ENCODE peak calls at places on chromosomes 1 and 21, in four cellular contexts. B, J, L and I are unnamed samples.

GRCh38 chr1:1217621-1218523 is 3.9 kb upstream of the TNFRSF4 start:
- DNase-seq in B (no peak), J (no peak), L (no peak), I (no peak)

GRCh38 chr1:77219166-77219887 is at the start of gene PIGK:
- DNase-seq in B (peak; percentile 96), J (peak; percentile 86), L (peak; percentile 81), I (peak; percentile 91)

GRCh38 chr1:16956775-16957174 is 23.6 kb downstream of the MFAP2 start:
- DNase-seq in B (no peak), J (peak; percentile 17), L (no peak), I (no peak)

GRCh38 chr1:18151436-18151835 is 43.8 kb downstream of the IGSF21 start:
- DNase-seq in B (no peak), J (no peak), L (no peak), I (no peak)

GRCh38 chr1:113980120-113980519 is 846 bp downstream of the OLFML3 start:
- DNase-seq in B (no peak), J (no peak), L (no peak), I (peak; percentile 91)

GRCh38 chr21:32545948-32546441 is 39.3 kb downstream of the TCP10L start:
- DNase-seq in B (peak; percentile 47), J (peak; percentile 41), L (no peak), I (no peak)

GRCh38 chr21:46325073-46325912 is 1.3 kb downstream of the PCNT start:
- DNase-seq in B (no peak), J (peak; percentile 62), L (peak; percentile 35), I (peak; percentile 75)

GRCh38 chr1:3195966-3196515 is 127.0 kb downstream of the PRDM16 start:
- DNase-seq in B (no peak), J (no peak), L (no peak), I (no peak)

GRCh38 chr1:24540906-24541710 is 14.8 kb upstream of the NCMAP start:
- DNase-seq in B (no peak), J (no peak), L (peak; percentile 91), I (no peak)

GRCh38 chr1:226643701-226644540 is 95.2 kb downstream of the ITPKB start:
- DNase-seq in B (no peak), J (no peak), L (no peak), I (peak; percentile 64)

GRCh38 chr1:9084883-9085282 is 15.4 kb upstream of the SLC2A5 start:
- DNase-seq in B (no peak), J (no peak), L (no peak), I (peak; percentile 90)
- TF ChIP-seq POLR2AphosphoS5 in B (peak; percentile 55), J (no peak), L (no peak), I (no peak)

DNA sequence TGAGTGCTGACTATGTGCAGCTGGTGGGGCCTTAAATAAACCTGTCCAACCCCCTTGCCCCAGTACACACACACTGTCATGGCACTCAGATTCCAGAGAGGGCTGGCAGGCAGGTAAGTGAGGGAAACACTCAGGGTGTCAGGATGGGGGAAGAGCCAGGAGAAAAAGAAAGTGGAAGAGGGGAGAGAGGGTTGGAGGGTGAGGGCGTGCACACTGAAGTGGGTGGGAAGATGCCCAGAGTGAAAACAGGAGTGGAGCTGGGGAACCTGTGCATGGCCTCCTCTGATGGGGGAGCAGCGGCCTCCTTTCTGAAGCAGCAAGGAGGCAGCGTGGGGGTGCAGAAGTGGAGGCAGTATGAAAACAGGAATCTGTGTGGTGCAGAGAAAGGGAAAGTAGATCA is 160.6 kb upstream of the JUN start:
- DNase-seq in B (no peak), J (no peak), L (no peak), I (no peak)
- H3K4me1 ChIP-seq in B (no peaks in the 10 kb centered on the region), J (no peaks in the 10 kb centered on the region), L (peaks cover 22% of the 10 kb centered on the region), I (no peaks in the 10 kb centered on the region)

DNA sequence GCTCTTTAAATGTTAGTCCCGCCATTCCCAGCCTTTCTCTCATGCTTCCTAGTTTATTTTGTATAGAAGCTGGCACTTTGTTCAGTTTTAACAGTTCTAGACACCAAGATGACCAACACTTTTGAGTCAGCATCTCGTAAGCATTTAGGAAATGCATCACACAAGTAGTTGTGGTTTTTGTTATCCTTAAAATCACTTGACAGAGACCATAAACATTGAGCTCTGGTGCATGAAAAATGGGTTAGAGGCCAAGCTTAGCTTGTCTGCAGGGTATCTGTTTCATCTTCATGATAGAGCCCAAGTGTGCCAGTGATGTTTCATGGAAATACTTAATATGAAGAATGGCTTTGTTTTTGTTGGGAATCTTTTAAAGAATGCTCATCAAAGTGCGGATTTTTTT is 159.7 kb downstream of the DISP1 start:
- DNase-seq in B (no peak), J (no peak), L (no peak), I (no peak)
- TF ChIP-seq EP300 in B (no peak), J (no peak), L (no peak), I (peak; percentile 96)

GRCh38 chr1:179881642-179882252 is 338 bp upstream of the TOR1AIP1 start:
- DNase-seq in B (no peak), J (no peak), L (peak; percentile 70), I (peak; percentile 97)
- TF ChIP-seq POLR2AphosphoS5 in B (no peak), J (no peak), L (peak; percentile 72), I (no peak)